ENCODE peak calls at places on chromosomes 11 and 22, in nine cellular contexts. W is spleen, P is brain microvascular endothelial cell, J is adrenal gland, U is cardiac fibroblast, T is A549, L is left ventricle myocardium inferior, I is hepatocyte, M is WTC11. X is an unnamed sample.

GRCh38 chr11:64765841-64766682 is 6.3 kb upstream of the PYGM start:
- DNase-seq in W (peak), P (no peak), J (peak), U (no peak), T (no peak), L (no peak), I (no peak), M (no peak), X (peak)

GRCh38 chr11:107653077-107653476 is 58.8 kb downstream of the SLN start:
- DNase-seq in W (no peak), P (no peak), J (no peak), U (peak), T (no peak), L (no peak), I (no peak), M (no peak), X (no peak)

GRCh38 chr11:134412508-134413333 is 679 bp upstream of the B3GAT1 start:
- DNase-seq in W (peak), P (no peak), J (no peak), U (no peak), T (no peak), L (no peak), I (peak), M (peak), X (peak)

GRCh38 chr11:60925685-60926267 is 1.5 kb downstream of the TMEM132A start:
- DNase-seq in W (peak), P (peak), J (no peak), U (peak), T (peak), L (no peak), I (no peak), M (no peak), X (peak)

GRCh38 chr11:19239039-19239438 is 1.7 kb downstream of the E2F8 start:
- DNase-seq in W (no peak), P (no peak), J (no peak), U (no peak), T (no peak), L (no peak), I (no peak), M (no peak), X (no peak)

GRCh38 chr11:32333335-32333991 is 101.9 kb downstream of the WT1 start:
- DNase-seq in W (peak), P (peak), J (peak), U (peak), T (peak), L (peak), I (peak), M (peak), X (peak)

GRCh38 chr11:91788764-91789163 is 435.9 kb upstream of the FAT3 start:
- DNase-seq in W (no peak), P (no peak), J (no peak), U (no peak), T (no peak), L (no peak), I (no peak), M (no peak), X (no peak)

GRCh38 chr11:128297805-128298204 is 289.6 kb downstream of the ETS1 start:
- DNase-seq in W (no peak), P (no peak), J (no peak), U (no peak), T (no peak), L (no peak), I (no peak), M (no peak), X (no peak)

GRCh38 chr22:28955817-28956216 is 72.4 kb downstream of the ZNRF3 start:
- DNase-seq in W (no peak), P (no peak), J (no peak), U (no peak), T (no peak), L (no peak), I (no peak), M (no peak), X (no peak)

GRCh38 chr11:85313741-85314140 is 313.4 kb downstream of the DLG2 start:
- DNase-seq in W (no peak), P (no peak), J (no peak), U (no peak), T (no peak), L (no peak), I (no peak), M (no peak), X (no peak)

GRCh38 chr11:44623716-44624491 is 58.4 kb downstream of the CD82 start:
- DNase-seq in W (peak), P (no peak), J (peak), U (no peak), T (no peak), L (no peak), I (peak), M (no peak), X (peak)

GRCh38 chr11:69337211-69337721 is 43.3 kb downstream of the MYEOV start:
- DNase-seq in W (no peak), P (peak), J (no peak), U (peak), T (no peak), L (no peak), I (peak), M (no peak), X (peak)

GRCh38 chr11:106988151-106988806 is 30.0 kb downstream of the GUCY1A2 start:
- DNase-seq in W (no peak), P (peak), J (peak), U (peak), T (no peak), L (no peak), I (peak), M (no peak), X (no peak)

GRCh38 chr11:34633990-34634725 is 13.3 kb downstream of the EHF start:
- DNase-seq in W (no peak), P (no peak), J (no peak), U (peak), T (peak), L (no peak), I (no peak), M (no peak), X (no peak)
- TF ChIP-seq CTCF in W (no peak), P (no peak), J (no peak), U (peak), T (no peak), L (no peak), I (peak), M (no peak), X (no peak)

DNA sequence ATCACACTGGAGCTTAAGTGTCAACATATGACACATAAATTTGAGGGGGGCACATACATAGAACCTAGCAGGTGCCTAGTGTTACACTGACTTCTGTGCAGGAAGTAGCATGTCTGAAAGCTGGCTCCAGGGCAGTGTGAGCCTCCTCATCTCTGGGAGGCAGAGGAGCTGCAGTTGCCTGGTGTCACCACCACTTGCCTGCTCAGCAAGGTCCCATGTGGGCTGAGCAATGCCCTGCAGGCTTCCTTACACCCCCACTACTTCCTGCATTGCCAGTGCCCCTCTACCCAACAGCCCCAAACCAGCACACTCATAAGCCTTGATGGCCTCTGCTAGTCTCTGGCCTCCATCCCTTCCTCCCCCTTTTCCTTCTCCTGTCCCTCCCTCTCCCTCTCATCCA is 165.8 kb downstream of the BUD13 start:
- DNase-seq in W (no peak), P (no peak), J (no peak), U (no peak), T (no peak), L (no peak), I (no peak), M (no peak), X (no peak)
- TF ChIP-seq CTCF in W (no peak), P (no peak), J (no peak), U (no peak), T (no peak), L (no peak), I (no peak), M (no peak), X (no peak)

GRCh38 chr22:39319284-39320170 is at the start of gene RPL3:
- DNase-seq in W (peak), P (peak), J (peak), U (peak), T (peak), L (peak), I (peak), M (peak), X (no peak)
- TF ChIP-seq CTCF in W (peak), P (no peak), J (no peak), U (peak), T (no peak), L (peak), I (peak), M (no peak), X (peak)

GRCh38 chr22:22516992-22517391 is 3.1 kb downstream of the ZNF280A start:
- DNase-seq in W (no peak), P (no peak), J (no peak), U (no peak), T (no peak), L (no peak), I (no peak), M (no peak), X (no peak)

GRCh38 chr22:22519591-22519990 is 479 bp downstream of the ZNF280A start:
- DNase-seq in W (no peak), P (no peak), J (peak), U (peak), T (peak), L (no peak), I (peak), M (no peak), X (no peak)

GRCh38 chr22:22521631-22522030 is 1.6 kb upstream of the ZNF280A start:
- DNase-seq in W (no peak), P (no peak), J (no peak), U (no peak), T (no peak), L (no peak), I (no peak), M (no peak), X (no peak)

GRCh38 chr22:22520667-22521602 is 865 bp upstream of the ZNF280A start:
- DNase-seq in W (no peak), P (no peak), J (peak), U (peak), T (no peak), L (no peak), I (peak), M (no peak), X (no peak)

GRCh38 chr22:22520020-22520656 is at the start of gene ZNF280A:
- DNase-seq in W (no peak), P (peak), J (peak), U (peak), T (peak), L (no peak), I (peak), M (no peak), X (no peak)
- TF ChIP-seq CTCF in W (no peak), P (peak), J (no peak), U (peak), T (no peak), L (no peak), I (no peak), M (no peak), X (no peak)

GRCh38 chr11:14358729-14359439 is at the start of gene RRAS2:
- DNase-seq in W (peak), P (peak), J (peak), U (peak), T (peak), L (peak), I (peak), M (peak), X (no peak)
- TF ChIP-seq CTCF in W (no peak), P (peak), J (no peak), U (no peak), T (no peak), L (peak), I (no peak), M (no peak), X (peak)

DNA sequence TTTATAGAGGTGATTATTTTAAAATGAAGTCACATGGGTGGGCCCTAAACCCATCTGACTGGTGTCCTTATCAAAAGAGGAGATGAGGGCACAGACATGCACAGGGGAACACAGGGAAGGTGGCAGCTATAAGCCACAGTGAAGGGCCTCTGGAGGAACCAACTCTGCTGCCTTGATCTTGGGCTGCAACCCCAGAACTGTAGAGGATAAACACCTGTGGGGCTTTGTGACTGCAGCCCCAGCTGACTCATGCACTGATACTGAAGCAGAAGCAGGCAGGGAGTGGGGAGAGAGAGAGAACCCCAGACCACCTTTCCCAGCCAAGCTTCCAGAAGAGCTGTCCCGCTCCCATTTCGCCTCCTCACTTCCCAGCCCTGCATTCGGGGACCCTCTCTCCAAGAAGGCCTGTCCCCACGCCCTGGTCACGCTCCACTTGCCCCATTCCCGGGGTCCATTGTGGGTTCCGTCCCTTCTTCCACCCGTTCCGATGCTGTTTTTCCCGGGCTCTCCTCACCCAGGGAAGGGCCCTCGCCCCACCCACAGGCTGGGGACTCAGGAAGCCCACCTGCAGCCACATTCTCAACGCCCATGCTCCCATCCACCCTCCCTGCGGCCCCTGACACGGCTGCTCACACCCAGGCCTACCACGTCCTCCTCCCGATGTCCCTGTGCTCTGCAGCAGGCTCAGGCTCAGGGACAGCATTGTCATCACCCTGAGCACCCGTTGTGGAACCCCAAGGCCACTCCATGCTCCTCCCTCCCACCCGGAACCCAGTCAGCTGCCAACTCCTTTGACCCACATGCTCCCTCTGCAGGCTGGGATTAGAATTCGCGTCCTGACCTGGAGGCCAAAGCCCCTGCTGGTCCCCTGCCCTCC is 90.8 kb upstream of the SHANK2 start:
- DNase-seq in W (peak), P (peak), J (peak), U (peak), T (peak), L (no peak), I (peak), M (peak), X (no peak)
- TF ChIP-seq CTCF in W (peak), P (peak), J (peak), U (peak), T (peak), L (peak), I (peak), M (peak), X (peak)

DNA sequence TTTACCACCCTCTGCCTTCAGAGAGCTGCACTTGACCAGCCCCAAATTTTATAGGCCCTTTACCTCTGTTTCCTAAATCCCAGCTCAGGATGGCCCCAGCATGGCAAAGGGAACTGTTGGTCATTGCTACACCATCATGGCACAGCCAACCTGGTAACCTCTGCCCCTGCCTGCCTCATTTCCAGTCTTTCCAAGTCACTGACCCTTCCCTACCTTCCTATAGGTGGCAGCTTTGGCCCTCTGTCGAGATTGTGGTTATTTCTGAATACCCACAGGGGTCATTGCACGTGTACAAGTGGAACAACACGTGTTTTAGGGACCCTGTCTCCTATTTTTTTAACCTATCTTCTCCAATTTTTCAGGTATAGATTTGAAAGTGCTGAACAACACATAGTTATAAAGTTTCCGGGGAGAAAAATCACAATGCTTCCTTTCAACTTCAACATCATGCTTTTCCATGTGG is 2.8 kb downstream of the GALNT18 start:
- DNase-seq in W (no peak), P (no peak), J (no peak), U (no peak), T (peak), L (no peak), I (peak), M (peak), X (no peak)
- TF ChIP-seq CTCF in W (no peak), P (peak), J (no peak), U (no peak), T (peak), L (peak), I (no peak), M (no peak), X (peak)

GRCh38 chr11:116890193-116890592 is 52.8 kb upstream of the APOA1 start:
- DNase-seq in W (no peak), P (no peak), J (no peak), U (peak), T (no peak), L (no peak), I (no peak), M (no peak), X (no peak)
- TF ChIP-seq CTCF in W (no peak), P (no peak), J (no peak), U (no peak), T (no peak), L (no peak), I (no peak), M (no peak), X (no peak)

DNA sequence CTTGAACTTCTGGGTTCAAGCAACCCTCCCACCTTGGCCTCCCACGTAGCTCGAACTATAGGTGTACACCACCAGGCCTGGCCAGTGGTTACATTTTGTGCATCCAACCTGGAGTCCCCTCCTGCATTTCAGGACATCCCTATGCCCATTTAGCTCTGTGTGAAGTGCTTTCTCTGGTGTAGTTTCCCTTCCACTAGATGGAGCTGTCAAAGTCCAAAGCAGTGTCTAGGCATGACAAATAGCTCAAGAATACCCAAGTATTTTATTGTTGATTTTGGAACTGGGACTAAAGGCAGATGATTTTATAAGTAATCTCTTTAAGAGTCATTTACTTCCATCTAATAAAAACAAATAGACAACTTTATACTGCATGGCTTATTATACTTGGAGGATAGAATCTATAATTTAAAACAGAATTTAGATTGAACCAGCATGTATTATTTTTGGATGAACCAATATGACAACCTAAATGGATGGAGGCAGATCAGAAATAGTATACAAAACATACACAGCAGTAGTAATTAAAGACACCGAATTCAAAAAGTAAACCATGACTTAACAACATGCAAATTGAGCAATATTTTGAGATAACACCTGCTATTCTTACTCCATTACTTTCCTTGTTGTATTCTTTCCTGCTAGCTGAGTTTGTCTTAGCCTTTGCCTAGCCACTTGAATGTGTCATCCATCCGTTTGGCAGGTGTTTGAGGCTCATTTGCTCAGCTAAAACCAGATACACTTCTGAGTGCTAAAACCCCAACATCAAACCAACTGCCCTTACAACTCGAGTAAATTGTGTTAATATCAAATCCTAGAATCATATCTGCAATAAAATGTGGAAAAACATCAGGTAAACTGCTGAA is 37.7 kb downstream of the EIF4ENIF1 start:
- DNase-seq in W (no peak), P (peak), J (no peak), U (peak), T (peak), L (no peak), I (peak), M (no peak), X (no peak)
- TF ChIP-seq CTCF in W (peak), P (peak), J (no peak), U (peak), T (peak), L (peak), I (peak), M (no peak), X (peak)

GRCh38 chr11:35404397-35404775 is 15.0 kb downstream of the SLC1A2 start:
- DNase-seq in W (no peak), P (no peak), J (peak), U (peak), T (peak), L (no peak), I (peak), M (peak), X (no peak)
- TF ChIP-seq CTCF in W (peak), P (peak), J (peak), U (peak), T (peak), L (peak), I (peak), M (peak), X (peak)

X was measured in chondrocyte.